ENCODE peak calls at places on chromosomes 6 and 20, in seven cellular contexts. One of them, this sample, is unnamed.

GRCh38 chr6:149149682-149150081 is 167.8 kb upstream of the TAB2 start:
- DNase-seq in OCI-LY7: no peak
- DNase-seq in fibroblast of lung: no peak
- DNase-seq in heart left ventricle: no peak
- DNase-seq in right cardiac atrium: no peak
- DNase-seq in hepatocyte: no peak
- DNase-seq in right lobe of liver: no peak
- DNase-seq in this sample: no peak

GRCh38 chr6:16728513-16729182 is 32.6 kb downstream of the ATXN1 start:
- DNase-seq in OCI-LY7: no peak
- DNase-seq in fibroblast of lung: no peak
- DNase-seq in heart left ventricle: no peak
- DNase-seq in right cardiac atrium: no peak
- DNase-seq in hepatocyte: no peak
- DNase-seq in right lobe of liver: no peak
- DNase-seq in this sample: no peak

GRCh38 chr6:116289876-116290275 is 10.1 kb upstream of the TSPYL1 start:
- DNase-seq in OCI-LY7: no peak
- DNase-seq in fibroblast of lung: no peak
- DNase-seq in heart left ventricle: no peak
- DNase-seq in right cardiac atrium: no peak
- DNase-seq in hepatocyte: no peak
- DNase-seq in right lobe of liver: no peak
- DNase-seq in this sample: no peak

GRCh38 chr20:48750941-48751620 is 76.7 kb downstream of the PREX1 start:
- DNase-seq in OCI-LY7: peak; percentile 65
- DNase-seq in fibroblast of lung: no peak
- DNase-seq in heart left ventricle: peak; percentile 77
- DNase-seq in right cardiac atrium: peak; percentile 76
- DNase-seq in hepatocyte: no peak
- DNase-seq in right lobe of liver: peak; percentile 68
- DNase-seq in this sample: peak; percentile 87

GRCh38 chr20:10716855-10717254 is 43.1 kb upstream of the JAG1 start:
- DNase-seq in OCI-LY7: no peak
- DNase-seq in fibroblast of lung: peak; percentile 9
- DNase-seq in heart left ventricle: no peak
- DNase-seq in right cardiac atrium: no peak
- DNase-seq in hepatocyte: no peak
- DNase-seq in right lobe of liver: no peak
- DNase-seq in this sample: no peak

GRCh38 chr20:13149371-13149770 is 71.7 kb upstream of the ISM1 start:
- DNase-seq in OCI-LY7: no peak
- DNase-seq in fibroblast of lung: no peak
- DNase-seq in heart left ventricle: no peak
- DNase-seq in right cardiac atrium: no peak
- DNase-seq in hepatocyte: no peak
- DNase-seq in right lobe of liver: no peak
- DNase-seq in this sample: no peak

GRCh38 chr6:19873031-19873430 is 35.9 kb downstream of the ID4 start:
- DNase-seq in OCI-LY7: peak; percentile 18
- DNase-seq in fibroblast of lung: no peak
- DNase-seq in heart left ventricle: no peak
- DNase-seq in right cardiac atrium: no peak
- DNase-seq in hepatocyte: no peak
- DNase-seq in right lobe of liver: no peak
- DNase-seq in this sample: no peak

GRCh38 chr6:1130692-1131091 is 181.2 kb upstream of the FOXQ1 start:
- DNase-seq in OCI-LY7: no peak
- DNase-seq in fibroblast of lung: no peak
- DNase-seq in heart left ventricle: peak; percentile 49
- DNase-seq in right cardiac atrium: no peak
- DNase-seq in hepatocyte: no peak
- DNase-seq in right lobe of liver: no peak
- DNase-seq in this sample: no peak

GRCh38 chr20:19275630-19276071 is 63.2 kb downstream of the SLC24A3 start:
- DNase-seq in OCI-LY7: no peak
- DNase-seq in fibroblast of lung: peak; percentile 65
- DNase-seq in heart left ventricle: peak; percentile 84
- DNase-seq in right cardiac atrium: peak; percentile 78
- DNase-seq in hepatocyte: peak; percentile 72
- DNase-seq in right lobe of liver: no peak
- DNase-seq in this sample: peak; percentile 79

GRCh38 chr20:1277529-1278322 is 11.6 kb downstream of the SNPH start:
- DNase-seq in OCI-LY7: no peak
- DNase-seq in fibroblast of lung: no peak
- DNase-seq in heart left ventricle: no peak
- DNase-seq in right cardiac atrium: no peak
- DNase-seq in hepatocyte: no peak
- DNase-seq in right lobe of liver: no peak
- DNase-seq in this sample: no peak

GRCh38 chr20:49630396-49630951 is 62.5 kb upstream of the PTGIS start:
- DNase-seq in OCI-LY7: peak; percentile 80
- DNase-seq in fibroblast of lung: no peak
- DNase-seq in heart left ventricle: no peak
- DNase-seq in right cardiac atrium: no peak
- DNase-seq in hepatocyte: no peak
- DNase-seq in right lobe of liver: no peak
- DNase-seq in this sample: no peak

GRCh38 chr6:137933696-137934095 is 66.6 kb downstream of the TNFAIP3 start:
- DNase-seq in OCI-LY7: no peak
- DNase-seq in fibroblast of lung: peak; percentile 59
- DNase-seq in heart left ventricle: peak; percentile 13
- DNase-seq in right cardiac atrium: peak; percentile 68
- DNase-seq in hepatocyte: no peak
- DNase-seq in right lobe of liver: no peak
- DNase-seq in this sample: peak; percentile 79

GRCh38 chr6:15491255-15491985 is 171.4 kb downstream of the DTNBP1 start:
- DNase-seq in OCI-LY7: peak; percentile 57
- DNase-seq in fibroblast of lung: peak; percentile 89
- DNase-seq in heart left ventricle: peak; percentile 81
- DNase-seq in right cardiac atrium: peak; percentile 75
- DNase-seq in hepatocyte: peak; percentile 81
- DNase-seq in right lobe of liver: peak; percentile 63
- DNase-seq in this sample: peak; percentile 82

GRCh38 chr6:119346450-119346849 is 3.1 kb downstream of the MAN1A1 start:
- DNase-seq in OCI-LY7: peak; percentile 21
- DNase-seq in fibroblast of lung: no peak
- DNase-seq in heart left ventricle: no peak
- DNase-seq in right cardiac atrium: no peak
- DNase-seq in hepatocyte: no peak
- DNase-seq in right lobe of liver: no peak
- DNase-seq in this sample: no peak

GRCh38 chr20:37396520-37397075 is 50.7 kb downstream of the SRC start:
- DNase-seq in OCI-LY7: no peak
- DNase-seq in fibroblast of lung: no peak
- DNase-seq in heart left ventricle: no peak
- DNase-seq in right cardiac atrium: no peak
- DNase-seq in hepatocyte: peak; percentile 71
- DNase-seq in right lobe of liver: no peak
- DNase-seq in this sample: peak; percentile 43

GRCh38 chr20:37394543-37395410 is 48.8 kb downstream of the SRC start:
- DNase-seq in OCI-LY7: no peak
- DNase-seq in fibroblast of lung: no peak
- DNase-seq in heart left ventricle: no peak
- DNase-seq in right cardiac atrium: no peak
- DNase-seq in hepatocyte: no peak
- DNase-seq in right lobe of liver: peak; percentile 8
- DNase-seq in this sample: peak; percentile 47

GRCh38 chr20:37397076-37397953 is 51.4 kb downstream of the SRC start:
- DNase-seq in OCI-LY7: no peak
- DNase-seq in fibroblast of lung: no peak
- DNase-seq in heart left ventricle: no peak
- DNase-seq in right cardiac atrium: no peak
- DNase-seq in hepatocyte: no peak
- DNase-seq in right lobe of liver: no peak
- DNase-seq in this sample: peak; percentile 40

GRCh38 chr20:37395411-37395800 is 49.5 kb downstream of the SRC start:
- DNase-seq in OCI-LY7: no peak
- DNase-seq in fibroblast of lung: no peak
- DNase-seq in heart left ventricle: no peak
- DNase-seq in right cardiac atrium: peak; percentile 61
- DNase-seq in hepatocyte: no peak
- DNase-seq in right lobe of liver: peak; percentile 12
- DNase-seq in this sample: peak; percentile 54

DNA sequence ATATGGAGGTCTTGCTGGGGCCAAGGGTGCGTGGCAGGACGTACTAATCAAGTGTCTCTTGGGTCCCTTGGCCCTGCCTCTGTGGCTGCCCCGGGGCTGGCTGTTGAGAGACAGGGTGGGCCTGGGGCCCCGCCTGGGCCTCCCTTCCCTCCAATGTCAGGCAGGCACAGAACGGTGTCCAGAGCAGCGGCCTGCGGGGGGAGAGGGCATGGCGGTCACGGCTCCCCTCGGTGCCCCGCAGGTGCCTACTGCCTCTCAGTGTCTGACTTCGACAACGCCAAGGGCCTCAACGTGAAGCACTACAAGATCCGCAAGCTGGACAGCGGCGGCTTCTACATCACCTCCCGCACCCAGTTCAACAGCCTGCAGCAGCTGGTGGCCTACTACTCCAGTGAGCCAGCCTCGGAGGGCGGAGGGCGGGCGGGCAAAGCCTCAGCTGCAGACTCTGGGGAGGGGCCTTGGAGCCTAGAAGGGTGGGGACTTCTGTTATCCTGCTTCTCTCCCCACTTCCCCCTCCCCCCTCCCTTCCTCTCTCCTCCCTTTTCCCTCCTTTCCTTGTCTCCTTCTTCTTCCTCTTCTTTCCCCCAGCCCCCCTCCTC is 50.1 kb downstream of the SRC start:
- DNase-seq in OCI-LY7: no peak
- DNase-seq in fibroblast of lung: peak; percentile 63
- DNase-seq in heart left ventricle: no peak
- DNase-seq in right cardiac atrium: peak; percentile 76
- DNase-seq in hepatocyte: peak; percentile 64
- DNase-seq in right lobe of liver: no peak
- DNase-seq in this sample: no peak
- H3K4me3 ChIP-seq in OCI-LY7: no peak overlapping the region
- H3K4me3 ChIP-seq in fibroblast of lung: no peak overlapping the region
- H3K4me3 ChIP-seq in heart left ventricle: no peak overlapping the region
- H3K4me3 ChIP-seq in right cardiac atrium: no peak overlapping the region
- H3K4me3 ChIP-seq in hepatocyte: no peak overlapping the region
- H3K4me3 ChIP-seq in right lobe of liver: no peak overlapping the region
- H3K4me3 ChIP-seq in this sample: no peak overlapping the region

DNA sequence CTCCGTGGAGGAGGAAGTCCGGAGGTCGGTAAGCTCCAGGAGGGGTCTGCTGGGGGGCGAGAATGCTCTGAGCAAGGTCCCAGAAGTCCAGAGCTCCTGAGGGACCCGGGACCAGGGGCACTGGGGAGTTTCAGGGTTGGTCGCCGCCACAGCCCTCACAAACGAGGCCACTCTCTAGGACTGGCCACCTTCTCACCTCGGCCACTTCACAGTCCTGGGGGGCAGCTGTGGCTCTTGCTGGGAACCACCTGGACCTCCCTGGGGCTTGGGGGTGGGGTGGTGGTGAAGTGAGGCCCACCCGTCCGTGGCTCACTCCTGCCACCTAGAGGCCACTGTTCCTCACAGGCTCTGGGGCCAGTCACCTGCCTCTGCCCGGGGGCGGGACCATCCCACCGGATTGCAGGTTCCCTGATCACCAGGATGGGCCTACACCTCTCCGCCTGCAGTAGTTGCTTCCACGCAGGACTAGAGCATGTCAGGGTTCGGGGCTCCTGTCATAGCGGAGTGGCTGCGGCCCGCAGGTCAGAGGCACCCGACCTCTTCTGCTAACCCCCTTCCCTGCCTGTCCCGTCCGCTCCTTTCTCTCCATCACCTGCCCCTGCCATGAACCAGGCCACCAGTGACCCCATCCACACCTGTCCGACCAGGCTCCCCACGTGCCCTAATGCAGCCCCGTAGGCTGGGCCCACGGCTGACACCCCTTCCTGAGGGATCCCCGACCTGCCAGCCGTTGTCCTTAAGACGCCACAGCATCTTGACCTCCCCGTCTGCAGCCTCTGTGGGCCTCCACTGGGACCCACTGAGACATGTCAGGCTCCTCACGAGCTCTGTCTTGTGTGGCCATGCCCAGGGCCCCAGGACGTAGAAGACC is 5.1 kb upstream of the TCEA2 start:
- DNase-seq in OCI-LY7: peak; percentile 75
- DNase-seq in fibroblast of lung: peak; percentile 43
- DNase-seq in heart left ventricle: peak; percentile 85
- DNase-seq in right cardiac atrium: peak; percentile 80
- DNase-seq in hepatocyte: peak; percentile 87
- DNase-seq in right lobe of liver: peak; percentile 85
- DNase-seq in this sample: peak; percentile 91
- H3K4me3 ChIP-seq in OCI-LY7: no peak overlapping the region
- H3K4me3 ChIP-seq in fibroblast of lung: no peak overlapping the region
- H3K4me3 ChIP-seq in heart left ventricle: peak overlapping the region; percentile 42
- H3K4me3 ChIP-seq in right cardiac atrium: peak overlapping the region; percentile 1
- H3K4me3 ChIP-seq in hepatocyte: no peak overlapping the region
- H3K4me3 ChIP-seq in right lobe of liver: no peak overlapping the region
- H3K4me3 ChIP-seq in this sample: no peak overlapping the region

GRCh38 chr6:39932386-39932785 is 1.9 kb downstream of the MOCS1 start:
- DNase-seq in OCI-LY7: no peak
- DNase-seq in fibroblast of lung: no peak
- DNase-seq in heart left ventricle: no peak
- DNase-seq in right cardiac atrium: no peak
- DNase-seq in hepatocyte: no peak
- DNase-seq in right lobe of liver: no peak
- DNase-seq in this sample: no peak
- H3K4me3 ChIP-seq in OCI-LY7: no peak overlapping the region
- H3K4me3 ChIP-seq in fibroblast of lung: no peak overlapping the region
- H3K4me3 ChIP-seq in heart left ventricle: peak overlapping the region; percentile 93
- H3K4me3 ChIP-seq in right cardiac atrium: peak overlapping the region; percentile 71
- H3K4me3 ChIP-seq in hepatocyte: no peak overlapping the region
- H3K4me3 ChIP-seq in right lobe of liver: peak overlapping the region; percentile 97
- H3K4me3 ChIP-seq in this sample: no peak overlapping the region

DNA sequence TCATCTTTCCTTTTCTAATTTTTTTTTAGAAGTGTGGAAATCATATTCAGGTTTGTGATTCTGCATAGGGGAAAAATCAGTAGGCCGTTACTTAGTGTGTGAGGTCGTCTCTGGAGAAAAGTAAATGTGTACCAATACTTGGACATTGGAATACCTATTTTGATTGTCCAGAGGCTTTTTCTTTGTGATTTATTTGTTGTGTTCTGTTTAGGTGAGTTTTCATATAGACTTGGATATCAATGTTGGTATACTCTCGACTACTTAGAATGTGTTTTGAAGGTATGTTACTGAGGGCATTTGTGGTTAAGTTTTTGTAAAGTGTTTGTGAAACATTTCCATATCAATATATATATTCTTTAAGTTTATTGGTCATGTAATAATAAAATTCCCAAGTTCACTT is 2.3 kb downstream of the CD2AP start:
- DNase-seq in OCI-LY7: no peak
- DNase-seq in fibroblast of lung: no peak
- DNase-seq in heart left ventricle: no peak
- DNase-seq in right cardiac atrium: no peak
- DNase-seq in hepatocyte: no peak
- DNase-seq in right lobe of liver: no peak
- DNase-seq in this sample: no peak
- H3K4me3 ChIP-seq in OCI-LY7: peak overlapping the region; percentile 81
- H3K4me3 ChIP-seq in fibroblast of lung: peak overlapping the region; percentile 84
- H3K4me3 ChIP-seq in heart left ventricle: peak overlapping the region; percentile 83
- H3K4me3 ChIP-seq in right cardiac atrium: peak overlapping the region; percentile 17
- H3K4me3 ChIP-seq in hepatocyte: peak overlapping the region; percentile 91
- H3K4me3 ChIP-seq in right lobe of liver: no peak overlapping the region
- H3K4me3 ChIP-seq in this sample: no peak overlapping the region

This sample was measured in aorta.